ENCODE peak calls at places on chromosomes 6 and 20, in five cellular contexts. One of them, this sample, is unnamed.
A peak's percentile ranks its signal among the peaks of the same experiment; 100 is the strongest.

GRCh38 chr20:47257256-47257655 is 99.2 kb downstream of the ZMYND8 start:
- DNase-seq in A549: no peak
- DNase-seq in K562: no peak
- DNase-seq in SK-N-SH: no peak
- DNase-seq in GM12878: no peak
- DNase-seq in this sample: no peak

GRCh38 chr6:70884074-70884983 is 72.5 kb downstream of the B3GAT2 start:
- DNase-seq in A549: peak; percentile 57
- DNase-seq in K562: peak; percentile 79
- DNase-seq in SK-N-SH: peak; percentile 84
- DNase-seq in GM12878: peak; percentile 19
- DNase-seq in this sample: peak; percentile 33

GRCh38 chr6:163354779-163355431 is 59.6 kb upstream of the QKI start:
- DNase-seq in A549: no peak
- DNase-seq in K562: no peak
- DNase-seq in SK-N-SH: peak; percentile 45
- DNase-seq in GM12878: peak; percentile 9
- DNase-seq in this sample: peak; percentile 28

GRCh38 chr6:152186840-152187239 is 379.4 kb downstream of the ESR1 start:
- DNase-seq in A549: no peak
- DNase-seq in K562: no peak
- DNase-seq in SK-N-SH: no peak
- DNase-seq in GM12878: no peak
- DNase-seq in this sample: no peak

GRCh38 chr6:76481101-76481500 is 408.6 kb upstream of the IMPG1 start:
- DNase-seq in A549: no peak
- DNase-seq in K562: no peak
- DNase-seq in SK-N-SH: no peak
- DNase-seq in GM12878: no peak
- DNase-seq in this sample: no peak

GRCh38 chr6:133201231-133201630 is 39.9 kb upstream of the EYA4 start:
- DNase-seq in A549: no peak
- DNase-seq in K562: no peak
- DNase-seq in SK-N-SH: no peak
- DNase-seq in GM12878: no peak
- DNase-seq in this sample: no peak

GRCh38 chr6:139364302-139364981 is 10.0 kb downstream of the CITED2 start:
- DNase-seq in A549: peak; percentile 23
- DNase-seq in K562: peak; percentile 64
- DNase-seq in SK-N-SH: peak; percentile 45
- DNase-seq in GM12878: peak; percentile 48
- DNase-seq in this sample: peak; percentile 63

GRCh38 chr6:132132420-132132819 is 181.2 kb upstream of the CCN2 start:
- DNase-seq in A549: no peak
- DNase-seq in K562: no peak
- DNase-seq in SK-N-SH: no peak
- DNase-seq in GM12878: no peak
- DNase-seq in this sample: peak; percentile 58

GRCh38 chr6:157532963-157533362 is 152.0 kb downstream of the ZDHHC14 start:
- DNase-seq in A549: no peak
- DNase-seq in K562: no peak
- DNase-seq in SK-N-SH: no peak
- DNase-seq in GM12878: no peak
- DNase-seq in this sample: no peak

GRCh38 chr6:163811317-163811716 is 396.8 kb downstream of the QKI start:
- DNase-seq in A549: no peak
- DNase-seq in K562: no peak
- DNase-seq in SK-N-SH: no peak
- DNase-seq in GM12878: no peak
- DNase-seq in this sample: no peak

DNA sequence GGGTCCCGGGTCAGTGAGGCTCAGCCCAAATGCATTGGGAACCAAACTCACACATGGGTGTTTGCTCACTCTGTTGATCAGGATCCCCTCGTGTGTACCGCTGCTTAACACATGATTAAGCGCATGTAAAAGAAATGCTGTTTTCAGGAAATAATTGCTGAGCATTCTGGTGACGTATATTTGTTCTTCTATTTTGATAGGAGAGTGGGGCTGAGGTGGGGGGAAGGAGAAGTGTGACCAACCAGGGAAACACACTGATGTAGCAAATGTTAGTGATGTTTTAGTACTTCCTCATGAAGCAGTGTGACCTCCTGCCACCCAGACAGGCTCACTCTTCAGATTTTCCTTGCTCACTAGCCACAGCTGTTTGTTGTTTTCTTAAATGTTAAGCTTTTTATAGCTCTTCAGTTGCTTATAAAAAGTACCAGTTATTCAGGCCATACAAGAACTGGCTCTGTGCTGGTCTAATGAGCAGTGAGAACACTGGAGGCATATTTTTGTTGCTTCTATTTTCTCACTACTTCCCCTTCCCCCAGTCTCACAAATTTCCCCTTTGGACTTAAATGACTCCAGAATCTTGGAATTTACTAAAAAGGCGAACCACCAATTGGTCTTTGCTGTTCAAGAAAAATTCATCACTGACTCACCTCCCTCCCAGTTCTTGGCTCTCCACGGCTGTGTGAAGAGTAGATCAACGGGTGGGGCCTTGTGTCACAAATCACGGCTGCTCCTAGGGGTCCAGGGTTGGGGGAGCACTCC is 79.2 kb upstream of the BACH2 start:
- DNase-seq in A549: no peak
- DNase-seq in K562: no peak
- DNase-seq in SK-N-SH: no peak
- DNase-seq in GM12878: no peak
- DNase-seq in this sample: peak; percentile 87
- TF ChIP-seq RCOR1 in A549: no peak
- TF ChIP-seq RCOR1 in K562: no peak
- TF ChIP-seq RCOR1 in SK-N-SH: no peak
- TF ChIP-seq RCOR1 in GM12878: no peak
- TF ChIP-seq RCOR1 in this sample: no peak

GRCh38 chr20:32321390-32321789 is 36.7 kb upstream of the ASXL1 start:
- DNase-seq in A549: no peak
- DNase-seq in K562: no peak
- DNase-seq in SK-N-SH: no peak
- DNase-seq in GM12878: no peak
- DNase-seq in this sample: no peak
- TF ChIP-seq RCOR1 in A549: no peak
- TF ChIP-seq RCOR1 in K562: no peak
- TF ChIP-seq RCOR1 in SK-N-SH: no peak
- TF ChIP-seq RCOR1 in GM12878: no peak
- TF ChIP-seq RCOR1 in this sample: no peak

DNA sequence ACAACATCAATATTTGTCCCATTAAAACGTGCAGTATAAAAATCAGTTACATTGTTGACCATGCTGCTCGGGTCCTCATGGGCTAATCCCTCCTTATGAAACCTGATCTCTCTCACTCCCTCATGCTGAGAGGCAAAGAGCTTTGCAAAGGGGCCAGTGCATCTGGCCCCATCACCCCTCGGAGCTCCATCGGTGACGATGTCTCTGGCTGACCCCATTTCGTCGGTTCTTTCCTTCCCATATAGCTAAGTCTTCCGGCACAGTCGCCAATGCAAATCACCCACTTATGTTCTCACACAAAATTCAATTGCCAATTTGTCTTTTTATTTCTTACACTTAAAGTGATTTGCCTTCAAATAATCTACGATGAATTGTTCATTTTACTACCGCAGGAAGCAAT is 199.9 kb upstream of the CDH4 start:
- DNase-seq in A549: no peak
- DNase-seq in K562: no peak
- DNase-seq in SK-N-SH: no peak
- DNase-seq in GM12878: no peak
- DNase-seq in this sample: no peak
- TF ChIP-seq RCOR1 in A549: no peak
- TF ChIP-seq RCOR1 in K562: no peak
- TF ChIP-seq RCOR1 in SK-N-SH: no peak
- TF ChIP-seq RCOR1 in GM12878: no peak
- TF ChIP-seq RCOR1 in this sample: no peak

GRCh38 chr6:26388441-26388840 is 5.5 kb downstream of the BTN2A2 start:
- DNase-seq in A549: no peak
- DNase-seq in K562: no peak
- DNase-seq in SK-N-SH: no peak
- DNase-seq in GM12878: no peak
- DNase-seq in this sample: peak; percentile 71
- TF ChIP-seq RCOR1 in A549: no peak
- TF ChIP-seq RCOR1 in K562: no peak
- TF ChIP-seq RCOR1 in SK-N-SH: no peak
- TF ChIP-seq RCOR1 in GM12878: no peak
- TF ChIP-seq RCOR1 in this sample: no peak

DNA sequence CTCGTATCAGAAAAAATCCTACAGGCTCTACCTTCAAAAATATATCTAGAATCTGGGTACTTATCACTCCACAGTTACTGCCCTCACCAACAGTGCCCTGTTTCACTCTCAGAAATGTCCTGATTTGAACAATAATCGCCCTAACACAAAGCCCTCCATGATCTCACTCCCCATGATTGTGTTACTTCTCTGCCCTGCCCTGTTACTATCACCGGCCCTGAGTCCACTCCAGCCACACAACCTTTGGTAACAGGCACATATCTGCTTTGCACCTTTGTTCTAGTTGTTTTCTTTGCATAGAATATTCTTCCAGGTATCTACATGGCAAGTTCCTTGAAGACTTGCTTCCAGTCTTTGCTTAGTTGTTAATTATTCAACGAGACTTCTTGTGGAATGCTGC is 142.0 kb downstream of the ARHGAP18 start:
- DNase-seq in A549: no peak
- DNase-seq in K562: no peak
- DNase-seq in SK-N-SH: no peak
- DNase-seq in GM12878: no peak
- DNase-seq in this sample: no peak
- TF ChIP-seq RCOR1 in A549: no peak
- TF ChIP-seq RCOR1 in K562: no peak
- TF ChIP-seq RCOR1 in SK-N-SH: no peak
- TF ChIP-seq RCOR1 in GM12878: no peak
- TF ChIP-seq RCOR1 in this sample: no peak

DNA sequence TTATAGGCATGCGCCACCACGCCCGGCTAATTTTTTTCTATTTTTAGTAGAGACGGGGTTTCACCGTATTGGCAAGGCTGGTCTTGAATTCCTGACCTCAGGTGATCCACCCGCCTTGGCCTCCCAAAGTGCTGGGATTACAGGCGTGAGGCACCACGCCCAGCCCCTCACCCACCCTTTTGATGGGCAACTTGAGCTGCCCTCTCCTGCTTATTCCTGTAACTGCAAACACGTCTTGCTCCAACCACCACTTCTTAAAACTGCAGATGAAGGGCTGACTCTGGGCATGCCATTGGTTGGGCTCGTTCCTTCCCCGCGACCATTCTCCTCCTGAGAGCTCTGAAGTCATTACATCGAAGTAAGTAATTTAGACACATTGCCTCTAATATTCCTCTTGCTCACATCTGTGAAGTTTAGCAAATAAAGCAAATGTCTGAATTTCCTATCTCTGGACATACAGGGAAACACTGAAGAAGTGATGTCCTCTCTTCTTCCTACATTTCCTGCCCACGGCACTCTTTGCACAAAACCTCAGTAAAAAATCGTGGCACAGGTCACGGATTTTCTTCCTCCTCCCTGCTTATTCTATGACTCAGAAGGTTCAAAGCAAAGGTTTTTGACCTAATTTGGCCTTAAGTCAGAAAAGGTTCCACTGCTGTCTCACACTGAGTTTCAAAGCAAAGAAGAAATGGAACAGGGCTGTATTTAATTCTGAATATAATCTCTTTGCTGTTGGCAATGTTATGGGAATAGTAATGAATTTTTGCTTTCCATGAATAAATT is 117.5 kb downstream of the GMPR start:
- DNase-seq in A549: no peak
- DNase-seq in K562: no peak
- DNase-seq in SK-N-SH: no peak
- DNase-seq in GM12878: no peak
- DNase-seq in this sample: no peak
- TF ChIP-seq RCOR1 in A549: no peak
- TF ChIP-seq RCOR1 in K562: no peak
- TF ChIP-seq RCOR1 in SK-N-SH: no peak
- TF ChIP-seq RCOR1 in GM12878: no peak
- TF ChIP-seq RCOR1 in this sample: no peak

DNA sequence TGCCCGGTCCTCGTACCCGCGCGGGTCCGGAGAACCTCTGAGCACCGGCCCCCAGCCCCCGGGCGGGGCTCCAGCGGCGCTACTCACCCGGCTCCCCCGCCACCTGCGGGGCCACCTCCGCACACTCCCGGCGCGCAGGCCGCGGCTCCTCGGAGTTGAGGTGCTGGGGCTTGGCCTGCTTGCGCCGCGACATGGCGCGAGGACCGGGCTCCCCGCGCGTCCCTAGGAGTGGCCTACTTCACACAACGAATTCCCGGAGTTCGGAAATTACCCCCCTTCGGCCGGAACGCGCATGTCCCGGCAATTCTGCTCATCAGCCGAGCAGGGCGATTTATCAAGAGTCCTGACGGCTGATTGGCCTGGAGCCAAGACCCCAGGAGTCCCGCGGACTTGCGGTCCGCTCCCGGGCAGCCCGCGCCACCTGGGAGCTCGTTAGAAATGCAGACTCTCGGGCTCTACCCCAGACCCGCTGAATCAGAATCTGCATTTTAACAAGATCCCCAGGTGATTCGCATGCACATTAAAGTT is 86.5 kb downstream of the ZFP64 start:
- DNase-seq in A549: peak; percentile 55
- DNase-seq in K562: no peak
- DNase-seq in SK-N-SH: peak; percentile 48
- DNase-seq in GM12878: no peak
- DNase-seq in this sample: peak; percentile 26
- TF ChIP-seq RCOR1 in A549: no peak
- TF ChIP-seq RCOR1 in K562: no peak
- TF ChIP-seq RCOR1 in SK-N-SH: no peak
- TF ChIP-seq RCOR1 in GM12878: no peak
- TF ChIP-seq RCOR1 in this sample: no peak

GRCh38 chr6:41000248-41000647 is 38.8 kb downstream of the UNC5CL start:
- DNase-seq in A549: no peak
- DNase-seq in K562: no peak
- DNase-seq in SK-N-SH: no peak
- DNase-seq in GM12878: no peak
- DNase-seq in this sample: no peak
- TF ChIP-seq RCOR1 in A549: no peak
- TF ChIP-seq RCOR1 in K562: no peak
- TF ChIP-seq RCOR1 in SK-N-SH: no peak
- TF ChIP-seq RCOR1 in GM12878: no peak
- TF ChIP-seq RCOR1 in this sample: no peak

DNA sequence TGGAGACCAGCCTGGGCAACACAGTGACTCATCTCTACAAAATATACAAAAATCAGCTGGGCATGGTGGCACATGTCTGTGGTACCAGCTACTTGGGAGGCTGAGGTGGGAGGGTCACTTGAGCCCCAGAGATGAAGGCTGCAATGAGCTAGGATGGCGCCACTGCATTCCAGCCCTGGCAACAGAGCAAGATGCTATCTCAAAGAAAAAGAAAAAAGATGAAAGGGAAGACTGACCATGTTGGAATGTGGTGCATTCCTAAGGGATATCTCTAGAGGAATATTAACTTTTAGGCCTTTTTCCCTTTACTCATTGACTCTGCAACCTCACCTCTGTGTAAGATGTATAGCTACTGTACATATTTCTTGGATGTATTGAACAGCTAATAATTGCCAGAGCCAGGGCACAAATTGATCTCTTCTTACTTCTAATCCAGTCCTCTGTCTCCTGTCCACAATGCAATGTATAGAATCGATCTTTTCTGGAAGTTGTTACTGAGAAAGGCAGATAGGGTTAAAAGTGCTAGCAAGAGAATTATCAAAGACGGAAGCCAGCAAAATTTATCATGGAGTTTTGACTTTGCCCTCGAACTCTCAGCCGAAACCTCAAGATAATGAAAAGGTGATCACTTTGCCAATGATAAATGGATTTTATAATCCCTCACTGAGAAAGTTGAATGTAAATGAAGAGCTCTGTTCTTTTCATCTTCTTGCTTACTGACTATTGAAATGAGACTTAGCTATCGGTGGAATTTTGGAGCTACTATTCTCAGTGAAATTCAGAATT is 46.3 kb downstream of the GCNT2 start:
- DNase-seq in A549: no peak
- DNase-seq in K562: no peak
- DNase-seq in SK-N-SH: no peak
- DNase-seq in GM12878: no peak
- DNase-seq in this sample: no peak
- TF ChIP-seq RCOR1 in A549: no peak
- TF ChIP-seq RCOR1 in K562: no peak
- TF ChIP-seq RCOR1 in SK-N-SH: no peak
- TF ChIP-seq RCOR1 in GM12878: no peak
- TF ChIP-seq RCOR1 in this sample: no peak